ENCODE peak calls at places on chromosomes 4 and X, in six cellular contexts. One of them, this sample, is unnamed.

GRCh38 chr4:70613893-70614572 is 14.5 kb upstream of the ENAM start:
- DNase-seq in right lobe of liver: no peak
- DNase-seq in transverse colon: no peak
- DNase-seq in prostate gland: no peak
- DNase-seq in GM12891: no peak
- DNase-seq in lower leg skin: no peak
- DNase-seq in this sample: no peak

GRCh38 chr4:17347445-17347844 is 164.4 kb downstream of the QDPR start:
- DNase-seq in right lobe of liver: no peak
- DNase-seq in transverse colon: no peak
- DNase-seq in prostate gland: peak
- DNase-seq in GM12891: peak
- DNase-seq in lower leg skin: no peak
- DNase-seq in this sample: peak

GRCh38 chr4:139958738-139959096 is 195.3 kb downstream of the MAML3 start:
- DNase-seq in right lobe of liver: no peak
- DNase-seq in transverse colon: no peak
- DNase-seq in prostate gland: no peak
- DNase-seq in GM12891: no peak
- DNase-seq in lower leg skin: no peak
- DNase-seq in this sample: no peak

GRCh38 chr4:181077416-181077815 is 1165.8 kb upstream of the TENM3 start:
- DNase-seq in right lobe of liver: no peak
- DNase-seq in transverse colon: no peak
- DNase-seq in prostate gland: no peak
- DNase-seq in GM12891: no peak
- DNase-seq in lower leg skin: no peak
- DNase-seq in this sample: no peak

GRCh38 chr4:188221090-188221489 is 81.8 kb downstream of the TRIML1 start:
- DNase-seq in right lobe of liver: no peak
- DNase-seq in transverse colon: no peak
- DNase-seq in prostate gland: no peak
- DNase-seq in GM12891: no peak
- DNase-seq in lower leg skin: no peak
- DNase-seq in this sample: no peak

GRCh38 chrX:41596586-41596985 is 92.2 kb upstream of the GPR34 start:
- DNase-seq in right lobe of liver: no peak
- DNase-seq in transverse colon: no peak
- DNase-seq in prostate gland: no peak
- DNase-seq in GM12891: peak
- DNase-seq in lower leg skin: no peak
- DNase-seq in this sample: no peak

GRCh38 chrX:111361751-111362150 is 50.2 kb downstream of the DCX start:
- DNase-seq in right lobe of liver: no peak
- DNase-seq in transverse colon: no peak
- DNase-seq in prostate gland: no peak
- DNase-seq in GM12891: no peak
- DNase-seq in lower leg skin: no peak
- DNase-seq in this sample: no peak

GRCh38 chrX:150365051-150365952 is 2.2 kb downstream of the MAMLD1 start:
- DNase-seq in right lobe of liver: peak
- DNase-seq in transverse colon: peak
- DNase-seq in prostate gland: peak
- DNase-seq in GM12891: peak
- DNase-seq in lower leg skin: peak
- DNase-seq in this sample: peak

GRCh38 chrX:128781506-128781905 is 729.3 kb upstream of the ACTRT1 start:
- DNase-seq in right lobe of liver: no peak
- DNase-seq in transverse colon: peak
- DNase-seq in prostate gland: peak
- DNase-seq in GM12891: no peak
- DNase-seq in lower leg skin: no peak
- DNase-seq in this sample: no peak

GRCh38 chr4:140116442-140117104 is 37.4 kb downstream of the MAML3 start:
- DNase-seq in right lobe of liver: no peak
- DNase-seq in transverse colon: no peak
- DNase-seq in prostate gland: no peak
- DNase-seq in GM12891: no peak
- DNase-seq in lower leg skin: no peak
- DNase-seq in this sample: no peak

GRCh38 chr4:153464068-153464467 is 2.1 kb upstream of the TMEM131L start:
- DNase-seq in right lobe of liver: no peak
- DNase-seq in transverse colon: no peak
- DNase-seq in prostate gland: no peak
- DNase-seq in GM12891: no peak
- DNase-seq in lower leg skin: no peak
- DNase-seq in this sample: peak

GRCh38 chr4:162164881-162165528 is 1.2 kb upstream of the FSTL5 start:
- DNase-seq in right lobe of liver: no peak
- DNase-seq in transverse colon: no peak
- DNase-seq in prostate gland: no peak
- DNase-seq in GM12891: no peak
- DNase-seq in lower leg skin: no peak
- DNase-seq in this sample: no peak

GRCh38 chr4:119729815-119730643 is 101.4 kb upstream of the PDE5A start:
- DNase-seq in right lobe of liver: peak
- DNase-seq in transverse colon: peak
- DNase-seq in prostate gland: peak
- DNase-seq in GM12891: no peak
- DNase-seq in lower leg skin: no peak
- DNase-seq in this sample: no peak

GRCh38 chr4:80306255-80306654 is 29.3 kb upstream of the CFAP299 start:
- DNase-seq in right lobe of liver: no peak
- DNase-seq in transverse colon: no peak
- DNase-seq in prostate gland: no peak
- DNase-seq in GM12891: no peak
- DNase-seq in lower leg skin: no peak
- DNase-seq in this sample: no peak

GRCh38 chr4:158065176-158065575 is 107.6 kb downstream of the GASK1B start:
- DNase-seq in right lobe of liver: no peak
- DNase-seq in transverse colon: no peak
- DNase-seq in prostate gland: no peak
- DNase-seq in GM12891: no peak
- DNase-seq in lower leg skin: no peak
- DNase-seq in this sample: no peak

GRCh38 chr4:165055601-165056000 is 1.9 kb downstream of the TRIM75 start:
- DNase-seq in right lobe of liver: no peak
- DNase-seq in transverse colon: no peak
- DNase-seq in prostate gland: no peak
- DNase-seq in GM12891: no peak
- DNase-seq in lower leg skin: no peak
- DNase-seq in this sample: no peak

GRCh38 chr4:84503495-84504437 is 4.7 kb upstream of the NKX6-1 start:
- DNase-seq in right lobe of liver: no peak
- DNase-seq in transverse colon: no peak
- DNase-seq in prostate gland: peak
- DNase-seq in GM12891: no peak
- DNase-seq in lower leg skin: no peak
- DNase-seq in this sample: peak

GRCh38 chr4:98937977-98938376 is 9.0 kb upstream of the EIF4E start:
- DNase-seq in right lobe of liver: no peak
- DNase-seq in transverse colon: no peak
- DNase-seq in prostate gland: no peak
- DNase-seq in GM12891: no peak
- DNase-seq in lower leg skin: no peak
- DNase-seq in this sample: no peak

GRCh38 chr4:52312722-52313121 is 261.6 kb downstream of the SPATA18 start:
- DNase-seq in right lobe of liver: no peak
- DNase-seq in transverse colon: no peak
- DNase-seq in prostate gland: no peak
- DNase-seq in GM12891: no peak
- DNase-seq in lower leg skin: no peak
- DNase-seq in this sample: no peak

GRCh38 chr4:117378942-117379341 is 293.6 kb upstream of the TRAM1L1 start:
- DNase-seq in right lobe of liver: no peak
- DNase-seq in transverse colon: no peak
- DNase-seq in prostate gland: no peak
- DNase-seq in GM12891: no peak
- DNase-seq in lower leg skin: no peak
- DNase-seq in this sample: no peak

GRCh38 chr4:47184071-47184470 is 152.7 kb downstream of the GABRB1 start:
- DNase-seq in right lobe of liver: no peak
- DNase-seq in transverse colon: no peak
- DNase-seq in prostate gland: no peak
- DNase-seq in GM12891: no peak
- DNase-seq in lower leg skin: no peak
- DNase-seq in this sample: no peak

GRCh38 chr4:115101675-115102074 is 11.7 kb downstream of the NDST4 start:
- DNase-seq in right lobe of liver: no peak
- DNase-seq in transverse colon: no peak
- DNase-seq in prostate gland: no peak
- DNase-seq in GM12891: no peak
- DNase-seq in lower leg skin: no peak
- DNase-seq in this sample: no peak

GRCh38 chr4:153535735-153536494 is 69.8 kb downstream of the TMEM131L start:
- DNase-seq in right lobe of liver: no peak
- DNase-seq in transverse colon: no peak
- DNase-seq in prostate gland: no peak
- DNase-seq in GM12891: no peak
- DNase-seq in lower leg skin: no peak
- DNase-seq in this sample: peak

GRCh38 chr4:185709802-185710486 is 102.0 kb downstream of the SORBS2 start:
- DNase-seq in right lobe of liver: no peak
- DNase-seq in transverse colon: no peak
- DNase-seq in prostate gland: no peak
- DNase-seq in GM12891: no peak
- DNase-seq in lower leg skin: no peak
- DNase-seq in this sample: no peak

GRCh38 chr4:131499139-131499873 is 1649.8 kb upstream of the PCDH10 start:
- DNase-seq in right lobe of liver: no peak
- DNase-seq in transverse colon: no peak
- DNase-seq in prostate gland: no peak
- DNase-seq in GM12891: no peak
- DNase-seq in lower leg skin: no peak
- DNase-seq in this sample: no peak

GRCh38 chr4:15792974-15793373 is 14.8 kb downstream of the CD38 start:
- DNase-seq in right lobe of liver: no peak
- DNase-seq in transverse colon: no peak
- DNase-seq in prostate gland: no peak
- DNase-seq in GM12891: no peak
- DNase-seq in lower leg skin: no peak
- DNase-seq in this sample: no peak

GRCh38 chr4:165439981-165440380 is 61.2 kb downstream of the CPE start:
- DNase-seq in right lobe of liver: no peak
- DNase-seq in transverse colon: no peak
- DNase-seq in prostate gland: no peak
- DNase-seq in GM12891: no peak
- DNase-seq in lower leg skin: no peak
- DNase-seq in this sample: no peak

DNA sequence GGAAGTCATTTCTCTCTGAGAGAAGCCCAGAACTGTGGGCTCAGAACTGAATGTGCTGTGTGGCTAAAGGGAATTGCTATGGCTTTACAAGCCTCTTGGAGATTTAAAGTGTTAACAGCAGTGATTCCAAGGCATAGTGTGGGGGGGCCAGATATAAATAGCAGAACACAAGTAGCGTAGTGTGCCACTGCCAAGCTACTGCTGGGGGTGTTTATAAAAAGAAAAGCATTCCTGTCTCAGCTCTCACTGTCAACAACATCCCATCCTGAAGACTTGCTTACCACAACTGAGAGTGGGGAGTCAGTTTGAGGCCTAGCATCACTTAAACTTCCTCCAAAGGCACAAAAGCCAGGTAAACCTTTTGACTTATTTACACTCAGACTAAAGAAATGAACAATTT is at the start of gene ART3:
- DNase-seq in right lobe of liver: no peak
- DNase-seq in transverse colon: no peak
- DNase-seq in prostate gland: no peak
- DNase-seq in GM12891: no peak
- DNase-seq in lower leg skin: no peak
- DNase-seq in this sample: no peak
- TF ChIP-seq POLR2A in right lobe of liver: no peak
- TF ChIP-seq POLR2A in transverse colon: no peak
- TF ChIP-seq POLR2A in prostate gland: no peak
- TF ChIP-seq POLR2A in GM12891: no peak
- TF ChIP-seq POLR2A in lower leg skin: no peak
- TF ChIP-seq POLR2A in this sample: no peak

GRCh38 chr4:126733301-126733700 is 899.5 kb upstream of the INTU start:
- DNase-seq in right lobe of liver: no peak
- DNase-seq in transverse colon: no peak
- DNase-seq in prostate gland: no peak
- DNase-seq in GM12891: no peak
- DNase-seq in lower leg skin: no peak
- DNase-seq in this sample: no peak

GRCh38 chr4:126731062-126731461 is 901.7 kb upstream of the INTU start:
- DNase-seq in right lobe of liver: no peak
- DNase-seq in transverse colon: no peak
- DNase-seq in prostate gland: no peak
- DNase-seq in GM12891: no peak
- DNase-seq in lower leg skin: no peak
- DNase-seq in this sample: no peak

GRCh38 chr4:126727461-126727860 is 905.3 kb upstream of the INTU start:
- DNase-seq in right lobe of liver: no peak
- DNase-seq in transverse colon: no peak
- DNase-seq in prostate gland: no peak
- DNase-seq in GM12891: no peak
- DNase-seq in lower leg skin: no peak
- DNase-seq in this sample: no peak
- TF ChIP-seq POLR2A in right lobe of liver: no peak
- TF ChIP-seq POLR2A in transverse colon: no peak
- TF ChIP-seq POLR2A in prostate gland: no peak
- TF ChIP-seq POLR2A in GM12891: no peak
- TF ChIP-seq POLR2A in lower leg skin: no peak
- TF ChIP-seq POLR2A in this sample: no peak

GRCh38 chrX:54639018-54639345 is 109.0 kb downstream of the GNL3L start:
- DNase-seq in right lobe of liver: no peak
- DNase-seq in transverse colon: no peak
- DNase-seq in prostate gland: no peak
- DNase-seq in GM12891: no peak
- DNase-seq in lower leg skin: no peak
- DNase-seq in this sample: no peak

GRCh38 chrX:54640721-54641120 is 110.7 kb downstream of the GNL3L start:
- DNase-seq in right lobe of liver: no peak
- DNase-seq in transverse colon: no peak
- DNase-seq in prostate gland: no peak
- DNase-seq in GM12891: no peak
- DNase-seq in lower leg skin: no peak
- DNase-seq in this sample: peak

GRCh38 chrX:54640103-54640428 is 110.0 kb downstream of the GNL3L start:
- DNase-seq in right lobe of liver: no peak
- DNase-seq in transverse colon: no peak
- DNase-seq in prostate gland: no peak
- DNase-seq in GM12891: no peak
- DNase-seq in lower leg skin: no peak
- DNase-seq in this sample: no peak

GRCh38 chrX:54641530-54641929 is 111.5 kb downstream of the GNL3L start:
- DNase-seq in right lobe of liver: no peak
- DNase-seq in transverse colon: no peak
- DNase-seq in prostate gland: no peak
- DNase-seq in GM12891: no peak
- DNase-seq in lower leg skin: no peak
- DNase-seq in this sample: no peak

GRCh38 chrX:54639346-54640102 is 109.5 kb downstream of the GNL3L start:
- DNase-seq in right lobe of liver: peak
- DNase-seq in transverse colon: peak
- DNase-seq in prostate gland: peak
- DNase-seq in GM12891: peak
- DNase-seq in lower leg skin: peak
- DNase-seq in this sample: peak
- TF ChIP-seq POLR2A in right lobe of liver: peak
- TF ChIP-seq POLR2A in transverse colon: peak
- TF ChIP-seq POLR2A in prostate gland: peak
- TF ChIP-seq POLR2A in GM12891: peak
- TF ChIP-seq POLR2A in lower leg skin: no peak
- TF ChIP-seq POLR2A in this sample: peak

GRCh38 chr4:38663021-38663800 is 788 bp upstream of the KLF3 start:
- DNase-seq in right lobe of liver: peak
- DNase-seq in transverse colon: no peak
- DNase-seq in prostate gland: no peak
- DNase-seq in GM12891: peak
- DNase-seq in lower leg skin: no peak
- DNase-seq in this sample: peak
- TF ChIP-seq POLR2A in right lobe of liver: peak
- TF ChIP-seq POLR2A in transverse colon: peak
- TF ChIP-seq POLR2A in prostate gland: peak
- TF ChIP-seq POLR2A in GM12891: no peak
- TF ChIP-seq POLR2A in lower leg skin: no peak
- TF ChIP-seq POLR2A in this sample: no peak

This sample was measured in erythroblast.